ENCODE peak calls at places on chromosomes 6 and 20, in seven cellular contexts. J, N, D, Y, L, Z and G are unnamed samples.

GRCh38 chr6:122476131-122476530 is 4.5 kb upstream of the SERINC1 start:
- DNase-seq in Z (no peak), Y (peak), J (peak), N (no peak), L (no peak), D (peak), G (no peak)

GRCh38 chr6:37210313-37210898 is 40.5 kb downstream of the PIM1 start:
- DNase-seq in Y (peak), Z (peak), D (peak), L (peak), J (peak), N (peak), G (peak)

GRCh38 chr6:123223461-123223860 is 227.4 kb downstream of the CLVS2 start:
- DNase-seq in N (no peak), J (no peak), D (no peak), Z (no peak), L (no peak), Y (no peak), G (no peak)

GRCh38 chr6:133241901-133242760 is 974 bp downstream of the EYA4 start:
- DNase-seq in J (peak), Z (no peak), L (no peak), Y (peak), N (peak), D (peak), G (peak)

GRCh38 chr20:35515949-35516645 is 13.4 kb downstream of the C20orf173 start:
- DNase-seq in J (no peak), Y (peak), D (peak), N (no peak), L (peak), Z (no peak), G (no peak)

GRCh38 chr6:33621396-33622388 is 570 bp downstream of the ITPR3 start:
- DNase-seq in D (peak), L (no peak), N (no peak), Y (no peak), J (peak), Z (peak), G (peak)

GRCh38 chr20:12570371-12570770 is 438.4 kb upstream of the SPTLC3 start:
- DNase-seq in Y (no peak), L (peak), J (peak), Z (peak), N (peak), D (peak), G (peak)

GRCh38 chr20:51118216-51118615 is 95.3 kb upstream of the KCNG1 start:
- DNase-seq in L (no peak), Z (no peak), Y (no peak), J (no peak), N (no peak), D (no peak), G (no peak)

GRCh38 chr6:48869595-48869994 is 593.5 kb downstream of the MMUT start:
- DNase-seq in L (no peak), D (no peak), Y (no peak), J (no peak), Z (no peak), N (no peak), G (no peak)

GRCh38 chr20:31515072-31515774 is 981 bp downstream of the HM13 start:
- DNase-seq in J (no peak), D (no peak), Y (no peak), Z (no peak), N (no peak), L (no peak), G (no peak)

GRCh38 chr20:51121901-51122412 is 99.0 kb upstream of the KCNG1 start:
- DNase-seq in J (peak), N (no peak), L (peak), Y (peak), D (peak), Z (peak), G (no peak)

GRCh38 chr6:154093231-154094044 is 54.4 kb downstream of the OPRM1 start:
- DNase-seq in J (no peak), D (no peak), N (no peak), Z (no peak), Y (no peak), L (no peak), G (no peak)

GRCh38 chr20:53623454-53624206 is 30.0 kb upstream of the ZNF217 start:
- DNase-seq in Y (peak), Z (no peak), D (peak), N (peak), J (peak), L (peak), G (peak)

GRCh38 chr6:11413728-11414127 is 123.8 kb upstream of the TMEM170B start:
- DNase-seq in Y (peak), J (no peak), D (peak), N (no peak), Z (no peak), L (no peak), G (no peak)
- H3K23ac ChIP-seq in Y (no peak), J (no peak), D (no peak), N (no peak), Z (no peak), L (no peak), G (no peak)

GRCh38 chr6:30465582-30466306 is 23.6 kb upstream of the HLA-E start:
- DNase-seq in Y (no peak), Z (no peak), D (peak), N (no peak), J (peak), L (no peak), G (no peak)
- H3K23ac ChIP-seq in Y (no peak), Z (no peak), D (no peak), N (no peak), J (no peak), L (no peak), G (no peak)

DNA sequence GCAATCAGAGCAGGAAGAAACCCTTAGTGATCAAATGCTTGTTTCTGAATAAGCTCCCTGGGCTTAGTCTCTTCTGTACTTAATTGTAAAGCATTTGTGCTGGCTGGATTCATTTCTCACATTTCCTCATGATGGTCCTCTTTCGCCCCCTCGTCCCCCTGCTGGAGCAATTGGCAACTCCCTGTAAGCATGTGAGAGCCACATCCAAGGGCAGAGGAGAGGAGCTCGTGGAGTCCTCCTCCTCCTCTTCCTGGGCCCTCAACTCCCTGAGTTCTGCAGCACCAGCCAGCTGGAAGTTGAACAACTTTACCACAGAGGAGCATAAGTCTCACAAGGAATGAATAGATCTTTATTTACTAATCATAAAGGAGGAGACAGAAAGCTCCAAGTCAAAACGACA is 12.6 kb downstream of the ANKEF1 start:
- DNase-seq in Y (peak), L (no peak), J (peak), N (peak), D (peak), Z (peak), G (peak)
- H3K23ac ChIP-seq in Y (no peak), L (no peak), J (no peak), N (no peak), D (no peak), Z (no peak), G (no peak)

GRCh38 chr20:48797850-48798747 is 29.7 kb downstream of the PREX1 start:
- DNase-seq in L (no peak), Y (no peak), N (no peak), Z (no peak), J (peak), D (no peak), G (no peak)
- H3K23ac ChIP-seq in L (no peak), Y (no peak), N (peak), Z (no peak), J (no peak), D (no peak), G (no peak)

DNA sequence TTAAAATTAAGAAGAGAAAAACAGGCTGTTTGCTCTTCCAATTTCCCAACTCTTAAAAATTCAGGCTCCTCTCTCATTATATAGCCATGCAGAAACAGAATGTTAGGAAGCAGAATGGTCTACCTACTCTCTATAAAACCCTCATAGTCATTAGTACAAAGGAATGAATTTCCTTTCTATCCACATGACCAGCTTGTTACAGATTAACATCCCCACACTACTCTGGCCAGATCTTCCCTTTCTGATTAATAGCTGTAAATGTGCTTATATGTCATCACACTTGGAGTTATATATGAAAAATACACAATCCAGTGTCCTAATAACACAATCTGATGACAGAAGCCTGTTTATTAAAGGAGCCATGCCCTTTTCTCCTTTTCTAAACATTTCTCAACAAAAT is 122.3 kb upstream of the FAM184A start:
- DNase-seq in N (no peak), Y (no peak), L (no peak), D (no peak), J (no peak), Z (no peak), G (no peak)
- H3K23ac ChIP-seq in N (no peak), Y (no peak), L (no peak), D (no peak), J (no peak), Z (no peak), G (no peak)

DNA sequence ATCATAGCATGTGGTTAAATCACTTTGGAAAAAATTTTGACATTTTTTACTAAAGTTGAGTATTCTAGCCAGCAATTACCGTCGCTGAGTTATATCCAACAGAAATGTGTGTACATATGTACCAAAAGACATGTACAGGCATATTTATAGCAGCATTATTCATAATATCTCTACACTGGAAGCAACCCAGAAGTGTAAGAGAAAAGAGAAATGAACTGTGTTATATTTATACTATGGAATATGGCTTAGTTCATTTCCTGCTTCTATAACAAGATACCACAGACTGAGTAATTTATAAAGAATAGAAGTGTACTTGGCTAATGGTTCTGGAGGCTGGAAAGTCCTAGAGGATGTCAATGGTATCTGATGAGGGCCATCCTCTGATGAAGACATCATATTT is 474.0 kb upstream of the GJE1 start:
- DNase-seq in L (no peak), D (no peak), N (no peak), Y (no peak), Z (no peak), J (no peak), G (no peak)
- H3K23ac ChIP-seq in L (no peak), D (no peak), N (no peak), Y (no peak), Z (no peak), J (no peak), G (no peak)

DNA sequence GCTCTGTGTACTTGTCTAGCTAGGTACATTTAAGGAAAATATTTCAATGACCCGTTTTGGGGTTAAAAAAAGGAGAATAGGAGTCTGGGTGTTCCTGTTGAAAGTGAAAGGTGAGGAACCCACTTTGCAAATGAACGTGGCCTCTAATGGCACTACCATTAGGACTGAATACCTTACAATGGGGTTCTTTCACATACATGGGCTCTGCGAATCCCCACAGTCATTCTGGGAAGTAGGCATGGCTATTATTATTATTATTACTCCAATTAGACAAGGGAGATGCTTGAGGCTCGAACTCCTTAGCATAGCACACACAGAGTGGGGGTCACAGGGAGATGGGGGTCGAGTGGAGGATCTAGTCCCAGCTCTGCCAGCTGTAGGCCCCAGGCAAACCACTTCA is 6.0 kb upstream of the DNMT3B start:
- DNase-seq in J (no peak), Z (no peak), N (no peak), D (no peak), L (no peak), Y (no peak), G (peak)
- H3K23ac ChIP-seq in J (no peak), Z (no peak), N (no peak), D (no peak), L (no peak), Y (no peak), G (no peak)

GRCh38 chr6:119484598-119484997 is 135.0 kb upstream of the MAN1A1 start:
- DNase-seq in J (peak), Y (peak), L (peak), N (no peak), Z (no peak), D (peak), G (no peak)
- H3K23ac ChIP-seq in J (no peak), Y (no peak), L (no peak), N (no peak), Z (no peak), D (no peak), G (no peak)

GRCh38 chr6:46927066-46927465 is 5.3 kb upstream of the ADGRF5 start:
- DNase-seq in Y (no peak), N (no peak), D (no peak), Z (no peak), L (no peak), J (no peak), G (no peak)
- H3K23ac ChIP-seq in Y (no peak), N (no peak), D (no peak), Z (no peak), L (no peak), J (no peak), G (no peak)